ENCODE peak calls at places on chromosome 17, in four cellular contexts. N is lung, V is upper lobe of right lung, G is OCI-LY7. T is an unnamed sample.

GRCh38 chr17:57669671-57670529 is 75.2 kb downstream of the CCDC182 start:
- DNase-seq in G (no peak), V (no peak), N (peak; percentile 20), T (no peak)

GRCh38 chr17:78514521-78514920 is 62.7 kb downstream of the DNAH17 start:
- DNase-seq in G (no peak), N (no peak), V (no peak), T (no peak)

GRCh38 chr17:81483085-81483861 is 29.3 kb downstream of the ACTG1 start:
- DNase-seq in V (no peak), G (peak; percentile 51), N (no peak), T (no peak)

GRCh38 chr17:36880506-36880905 is 56.8 kb upstream of the LHX1 start:
- DNase-seq in N (no peak), G (no peak), V (no peak), T (no peak)

GRCh38 chr17:75588546-75589016 is 981 bp downstream of the MYO15B start:
- DNase-seq in N (peak; percentile 36), V (peak; percentile 84), G (no peak), T (no peak)

GRCh38 chr17:59845595-59846390 is 47.0 kb downstream of the TUBD1 start:
- DNase-seq in N (peak; percentile 65), G (no peak), V (no peak), T (peak; percentile 92)

GRCh38 chr17:72565006-72565405 is 444.2 kb downstream of the SOX9 start:
- DNase-seq in G (no peak), N (no peak), V (no peak), T (no peak)

GRCh38 chr17:17757391-17757791 is 76.1 kb downstream of the RAI1 start:
- DNase-seq in N (no peak), G (peak; percentile 91), V (no peak), T (no peak)

GRCh38 chr17:3794890-3795757 is 5.9 kb downstream of the ITGAE start:
- DNase-seq in N (no peak), V (no peak), G (peak; percentile 36), T (no peak)

GRCh38 chr17:3921853-3922319 is 5.6 kb upstream of the P2RX1 start:
- DNase-seq in G (no peak), N (no peak), V (no peak), T (no peak)

GRCh38 chr17:77377836-77378235 is 237.1 kb downstream of the SEC14L1 start:
- DNase-seq in G (no peak), N (no peak), V (no peak), T (no peak)
- H3K4me3 ChIP-seq in G (no peak overlapping the region), N (no peak overlapping the region), V (no peak overlapping the region), T (no peak overlapping the region)

GRCh38 chr17:29613856-29614255 is 8.9 kb downstream of the CORO6 start:
- DNase-seq in V (no peak), G (no peak), N (no peak), T (no peak)

GRCh38 chr17:29615492-29616299 is 7.0 kb downstream of the CORO6 start:
- DNase-seq in V (peak; percentile 92), G (peak; percentile 85), N (peak; percentile 79), T (no peak)

GRCh38 chr17:29614345-29615047 is 8.2 kb downstream of the CORO6 start:
- DNase-seq in V (no peak), G (no peak), N (no peak), T (no peak)

GRCh38 chr17:29616300-29617048 is 6.2 kb downstream of the CORO6 start:
- DNase-seq in V (no peak), N (no peak), G (no peak), T (no peak)

GRCh38 chr17:29615048-29615385 is 7.7 kb downstream of the CORO6 start:
- DNase-seq in N (no peak), V (peak; percentile 75), G (no peak), T (no peak)
- TF ChIP-seq CTCF in N (no peak), V (no peak), G (no peak), T (no peak)

GRCh38 chr17:56558088-56558487 is 35.4 kb upstream of the NOG start:
- DNase-seq in V (no peak), N (no peak), G (no peak), T (no peak)
- H3K4me3 ChIP-seq in V (no peak overlapping the region), N (no peak overlapping the region), G (no peak overlapping the region), T (no peak overlapping the region)

GRCh38 chr17:41486809-41487530 is 2.7 kb downstream of the KRT36 start:
- DNase-seq in N (peak; percentile 63), G (peak; percentile 35), V (peak; percentile 81), T (no peak)
- TF ChIP-seq CTCF in N (no peak), G (peak; percentile 78), V (peak; percentile 49), T (peak; percentile 41)